ENCODE peak calls at places on chromosome 4, in four cellular contexts. G is ovary, O is left ventricle myocardium inferior, W is neuronal stem cell. M is an unnamed sample.

GRCh38 chr4:180101348-180102083 is 2141.7 kb upstream of the TENM3 start:
- DNase-seq in G (no peak), O (no peak), W (no peak), M (no peak)

GRCh38 chr4:25112349-25113008 is 47.8 kb downstream of the SEPSECS start:
- DNase-seq in G (no peak), O (no peak), W (no peak), M (no peak)

GRCh38 chr4:111464251-111465045 is 680.8 kb upstream of the FAM241A start:
- DNase-seq in G (no peak), O (no peak), W (no peak), M (no peak)

GRCh38 chr4:1463088-1463926 is 57.1 kb upstream of the NKX1-1 start:
- DNase-seq in G (no peak), O (no peak), W (no peak), M (no peak)

GRCh38 chr4:18689308-18689915 is 667.9 kb upstream of the LCORL start:
- DNase-seq in G (peak), O (no peak), W (peak), M (peak)

GRCh38 chr4:110449947-110450346 is 26.0 kb upstream of the ENPEP start:
- DNase-seq in G (no peak), O (no peak), W (no peak), M (no peak)

GRCh38 chr4:38310446-38311043 is 350.3 kb downstream of the PTTG2 start:
- DNase-seq in G (no peak), O (no peak), W (no peak), M (no peak)

GRCh38 chr4:20483416-20483815 is 216.8 kb upstream of the PACRGL start:
- DNase-seq in G (no peak), O (no peak), W (no peak), M (no peak)

GRCh38 chr4:55543858-55544257 is 2.9 kb downstream of the CLOCK start:
- DNase-seq in G (no peak), O (no peak), W (no peak), M (peak)

GRCh38 chr4:113173132-113173531 is 123.7 kb downstream of the ANK2 start:
- DNase-seq in G (no peak), O (no peak), W (no peak), M (no peak)

GRCh38 chr4:180695851-180696250 is 1547.4 kb upstream of the TENM3 start:
- DNase-seq in G (no peak), O (no peak), W (no peak), M (peak)

GRCh38 chr4:151195801-151196200 is 81.2 kb upstream of the PRSS48 start:
- DNase-seq in G (no peak), O (no peak), W (no peak), M (peak)

GRCh38 chr4:123889376-123889945 is 492.9 kb downstream of the SPRY1 start:
- DNase-seq in G (no peak), O (no peak), W (no peak), M (no peak)

GRCh38 chr4:15239866-15240265 is 188.0 kb upstream of the C1QTNF7 start:
- DNase-seq in G (no peak), O (no peak), W (no peak), M (no peak)

GRCh38 chr4:140595065-140595464 is 26.3 kb upstream of the UCP1 start:
- DNase-seq in G (no peak), O (no peak), W (no peak), M (peak)

GRCh38 chr4:85829276-85830051 is 354.5 kb downstream of the ARHGAP24 start:
- DNase-seq in G (no peak), O (no peak), W (no peak), M (no peak)

GRCh38 chr4:71266090-71266794 is 72.6 kb upstream of the SLC4A4 start:
- DNase-seq in G (no peak), O (no peak), W (no peak), M (no peak)

GRCh38 chr4:119118397-119118796 is 17.2 kb upstream of the MYOZ2 start:
- DNase-seq in G (no peak), O (no peak), W (no peak), M (no peak)

GRCh38 chr4:60879135-60879701 is 320.9 kb upstream of the ADGRL3 start:
- DNase-seq in G (no peak), O (no peak), W (no peak), M (no peak)

GRCh38 chr4:110124721-110125120 is 73.7 kb downstream of the ELOVL6 start:
- DNase-seq in G (no peak), O (no peak), W (no peak), M (no peak)

GRCh38 chr4:186190456-186191265 is 706 bp upstream of the CYP4V2 start:
- DNase-seq in G (no peak), O (no peak), W (no peak), M (no peak)

GRCh38 chr4:187183351-187183750 is 459.7 kb upstream of the FAT1 start:
- DNase-seq in G (no peak), O (no peak), W (peak), M (no peak)

GRCh38 chr4:141388483-141388882 is 167.8 kb downstream of the ZNF330 start:
- DNase-seq in G (no peak), O (no peak), W (no peak), M (peak)

GRCh38 chr4:156884183-156884582 is 87.4 kb downstream of the PDGFC start:
- DNase-seq in G (no peak), O (no peak), W (no peak), M (peak)

GRCh38 chr4:64417974-64418373 is 8.7 kb upstream of the TECRL start:
- DNase-seq in G (no peak), O (no peak), W (peak), M (peak)

GRCh38 chr4:35652197-35652596 is 592.1 kb downstream of the ARAP2 start:
- DNase-seq in G (no peak), O (no peak), W (no peak), M (no peak)

GRCh38 chr4:182307746-182308145 is 64.5 kb downstream of the TENM3 start:
- DNase-seq in G (no peak), O (no peak), W (no peak), M (peak)

GRCh38 chr4:144685916-144686315 is 40.0 kb downstream of the HHIP start:
- DNase-seq in G (no peak), O (no peak), W (no peak), M (no peak)

GRCh38 chr4:26410385-26411293 is 79.6 kb downstream of the CCKAR start:
- DNase-seq in G (peak), O (no peak), W (peak), M (no peak)

GRCh38 chr4:153156263-153156662 is 48.0 kb upstream of the TRIM2 start:
- DNase-seq in G (no peak), O (no peak), W (no peak), M (no peak)

GRCh38 chr4:114905017-114905416 is 208.4 kb downstream of the NDST4 start:
- DNase-seq in G (no peak), O (no peak), W (no peak), M (no peak)

GRCh38 chr4:5256416-5256815 is 205.1 kb downstream of the STK32B start:
- DNase-seq in G (no peak), O (no peak), W (no peak), M (no peak)

GRCh38 chr4:115844180-115844579 is 730.8 kb upstream of the NDST4 start:
- DNase-seq in G (no peak), O (no peak), W (no peak), M (no peak)

GRCh38 chr4:153010137-153010536 is 74.0 kb downstream of the FHDC1 start:
- DNase-seq in G (no peak), O (no peak), W (no peak), M (no peak)

GRCh38 chr4:98627883-98628282 is 30.5 kb downstream of the TSPAN5 start:
- DNase-seq in G (no peak), O (no peak), W (no peak), M (peak)

GRCh38 chr4:47032405-47033106 is 1.2 kb downstream of the GABRB1 start:
- DNase-seq in G (peak), O (peak), W (peak), M (peak)

GRCh38 chr4:16685536-16685935 is 212.9 kb downstream of the LDB2 start:
- DNase-seq in G (no peak), O (no peak), W (no peak), M (no peak)
- H3K27ac ChIP-seq in G (no peak), O (no peak), W (no peak), M (no peak)

GRCh38 chr4:108166038-108166437 is 2.7 kb downstream of the LEF1 start:
- DNase-seq in G (no peak), O (no peak), W (no peak), M (no peak)
- H3K27ac ChIP-seq in G (no peak), O (no peak), W (no peak), M (no peak)

GRCh38 chr4:94486372-94486801 is 34.6 kb downstream of the PDLIM5 start:
- DNase-seq in G (no peak), O (no peak), W (no peak), M (peak)

GRCh38 chr4:94490437-94490836 is 38.7 kb downstream of the PDLIM5 start:
- DNase-seq in G (no peak), O (no peak), W (no peak), M (no peak)

GRCh38 chr4:94489075-94489474 is 37.3 kb downstream of the PDLIM5 start:
- DNase-seq in G (no peak), O (no peak), W (no peak), M (no peak)

GRCh38 chr4:94491322-94491721 is 39.6 kb downstream of the PDLIM5 start:
- DNase-seq in G (no peak), O (no peak), W (no peak), M (no peak)

DNA sequence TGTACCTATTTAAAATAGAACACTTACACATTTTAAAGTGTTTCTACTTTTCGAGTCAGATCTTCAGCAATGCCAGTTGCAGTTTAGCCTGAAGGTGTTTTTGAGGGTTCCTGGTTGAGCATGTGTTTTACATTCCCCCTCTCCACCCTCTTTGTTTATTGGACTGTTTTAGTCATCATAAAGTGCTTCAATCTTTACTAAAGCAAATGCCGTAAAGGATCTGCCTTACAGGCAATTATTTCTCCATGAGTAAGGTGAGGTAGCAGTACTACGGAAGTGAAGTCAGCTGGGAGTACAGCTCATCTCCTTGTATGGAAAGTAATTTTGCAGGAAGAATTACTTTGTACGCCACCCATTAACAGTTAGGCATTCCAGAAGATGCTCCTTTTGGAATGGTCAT is 36.9 kb downstream of the PDLIM5 start:
- DNase-seq in G (no peak), O (no peak), W (no peak), M (peak)
- H3K27ac ChIP-seq in G (no peak), O (peak), W (no peak), M (peak)

GRCh38 chr4:40908297-40908696 is 158.5 kb downstream of the NSUN7 start:
- DNase-seq in G (no peak), O (no peak), W (no peak), M (peak)
- H3K27ac ChIP-seq in G (no peak), O (no peak), W (no peak), M (peak)

GRCh38 chr4:16896871-16897270 is 1.6 kb downstream of the LDB2 start:
- DNase-seq in G (no peak), O (no peak), W (no peak), M (no peak)

GRCh38 chr4:16890651-16891050 is 7.8 kb downstream of the LDB2 start:
- DNase-seq in G (no peak), O (no peak), W (no peak), M (no peak)

GRCh38 chr4:16894406-16894805 is 4.0 kb downstream of the LDB2 start:
- DNase-seq in G (no peak), O (no peak), W (no peak), M (no peak)

GRCh38 chr4:16889945-16890344 is 8.5 kb downstream of the LDB2 start:
- DNase-seq in G (no peak), O (no peak), W (no peak), M (no peak)

GRCh38 chr4:16893141-16893571 is 5.3 kb downstream of the LDB2 start:
- DNase-seq in G (no peak), O (no peak), W (no peak), M (no peak)
- H3K27ac ChIP-seq in G (no peak), O (peak), W (no peak), M (no peak)

GRCh38 chr4:169051936-169052335 is 41.9 kb upstream of the CBR4 start:
- DNase-seq in G (no peak), O (no peak), W (no peak), M (no peak)
- H3K27ac ChIP-seq in G (no peak), O (peak), W (no peak), M (no peak)

DNA sequence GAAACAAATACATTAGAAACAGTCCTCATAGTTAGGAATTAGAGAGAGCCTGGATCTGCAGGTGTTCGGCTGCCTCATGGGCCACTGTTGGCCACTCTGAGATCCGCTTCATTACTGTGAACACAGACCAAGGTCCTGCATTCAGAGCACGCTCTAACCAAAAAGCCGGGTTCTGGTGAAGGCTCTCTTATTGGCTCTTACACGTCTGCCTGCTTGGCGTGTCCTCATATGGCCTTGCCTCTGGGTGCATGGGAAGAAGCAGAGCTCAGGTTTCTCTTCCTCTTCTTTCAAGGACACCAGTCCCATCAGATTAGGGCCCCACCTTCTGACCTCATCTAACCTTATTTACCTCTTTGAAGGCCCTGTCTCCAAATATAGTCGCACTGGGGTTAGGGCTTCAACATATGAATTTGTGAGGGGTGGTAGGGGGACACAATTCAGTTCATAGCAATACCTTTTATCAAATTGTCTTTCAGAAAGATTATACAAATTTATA is 37.1 kb upstream of the ELF2 start:
- DNase-seq in G (no peak), O (peak), W (no peak), M (no peak)
- H3K27ac ChIP-seq in G (no peak), O (peak), W (no peak), M (no peak)